ENCODE peak calls at places on chromosomes 2 and 18, in nine cellular contexts. T is body of pancreas, D is posterior cingulate gyrus, X is NCI-H460, P is AG08395, Z is HS-5, E is EL, G is cardiac fibroblast, W is WERI-Rb-1. O is an unnamed sample.

GRCh38 chr2:65402780-65403528 is 29.4 kb downstream of the SPRED2 start:
- DNase-seq in T (no peak), D (no peak), X (no peak), P (peak), Z (no peak), E (no peak), G (peak), W (no peak), O (no peak)

GRCh38 chr2:236657215-236657614 is 87.6 kb downstream of the ACKR3 start:
- DNase-seq in T (no peak), D (no peak), X (no peak), P (no peak), Z (no peak), E (no peak), G (no peak), W (no peak), O (no peak)

GRCh38 chr18:68665623-68666022 is 49.3 kb downstream of the TMX3 start:
- DNase-seq in T (no peak), D (no peak), X (no peak), P (no peak), Z (no peak), E (no peak), G (no peak), W (no peak), O (no peak)

GRCh38 chr2:165874445-165875039 is 79.0 kb downstream of the TTC21B start:
- DNase-seq in T (peak), D (no peak), X (peak), P (peak), Z (peak), E (peak), G (peak), W (no peak), O (peak)

GRCh38 chr2:96872591-96873349 is 2.9 kb upstream of the SEMA4C start:
- DNase-seq in T (peak), D (no peak), X (no peak), P (no peak), Z (no peak), E (peak), G (no peak), W (no peak), O (no peak)

GRCh38 chr2:59490994-59491393 is 1062.5 kb downstream of the BCL11A start:
- DNase-seq in T (no peak), D (no peak), X (no peak), P (no peak), Z (no peak), E (no peak), G (no peak), W (no peak), O (no peak)

GRCh38 chr2:241228081-241228859 is 39.8 kb downstream of the ANO7 start:
- DNase-seq in T (no peak), D (no peak), X (no peak), P (no peak), Z (no peak), E (no peak), G (peak), W (no peak), O (no peak)

GRCh38 chr2:127679680-127680361 is 4.5 kb upstream of the LIMS2 start:
- DNase-seq in T (no peak), D (no peak), X (no peak), P (no peak), Z (no peak), E (no peak), G (no peak), W (no peak), O (no peak)

GRCh38 chr2:240717681-240718581 is 26.3 kb downstream of the AQP12A start:
- DNase-seq in T (no peak), D (no peak), X (no peak), P (no peak), Z (no peak), E (no peak), G (no peak), W (no peak), O (no peak)

GRCh38 chr2:119859528-119859927 is 99.8 kb downstream of the PTPN4 start:
- DNase-seq in T (no peak), D (no peak), X (no peak), P (no peak), Z (no peak), E (no peak), G (no peak), W (no peak), O (no peak)

GRCh38 chr2:26317377-26318105 is 28.4 kb upstream of the SELENOI start:
- DNase-seq in T (no peak), D (no peak), X (no peak), P (no peak), Z (no peak), E (no peak), G (no peak), W (no peak), O (no peak)

GRCh38 chr2:191463790-191464189 is 214.1 kb upstream of the NABP1 start:
- DNase-seq in T (peak), D (no peak), X (no peak), P (no peak), Z (no peak), E (no peak), G (no peak), W (no peak), O (no peak)

GRCh38 chr2:60819155-60819862 is 62.1 kb upstream of the REL start:
- DNase-seq in T (peak), D (no peak), X (no peak), P (no peak), Z (no peak), E (no peak), G (no peak), W (no peak), O (no peak)

GRCh38 chr2:38215993-38216392 is 140.0 kb upstream of the CYP1B1 start:
- DNase-seq in T (no peak), D (no peak), X (peak), P (no peak), Z (no peak), E (no peak), G (peak), W (no peak), O (no peak)

GRCh38 chr2:201450910-201451329 is 338 bp downstream of the TRAK2 start:
- DNase-seq in T (no peak), D (no peak), X (no peak), P (peak), Z (no peak), E (no peak), G (no peak), W (peak), O (no peak)

GRCh38 chr2:237695201-237695780 is 67.9 kb downstream of the LRRFIP1 start:
- DNase-seq in T (no peak), D (no peak), X (peak), P (peak), Z (peak), E (peak), G (peak), W (no peak), O (no peak)

GRCh38 chr2:10370390-10370789 is 67.7 kb downstream of the HPCAL1 start:
- DNase-seq in T (no peak), D (no peak), X (no peak), P (no peak), Z (no peak), E (no peak), G (no peak), W (no peak), O (no peak)

GRCh38 chr2:39118786-39119499 is 1.9 kb downstream of the SOS1 start:
- DNase-seq in T (no peak), D (no peak), X (no peak), P (peak), Z (no peak), E (no peak), G (peak), W (no peak), O (peak)

GRCh38 chr2:8872821-8873432 is 35.5 kb upstream of the KIDINS220 start:
- DNase-seq in T (peak), D (no peak), X (peak), P (peak), Z (peak), E (peak), G (peak), W (no peak), O (peak)

GRCh38 chr2:49261021-49261538 is 106.8 kb upstream of the FSHR start:
- DNase-seq in T (no peak), D (no peak), X (no peak), P (no peak), Z (no peak), E (no peak), G (no peak), W (no peak), O (no peak)

GRCh38 chr18:35130236-35130635 is 89.0 kb downstream of the MAPRE2 start:
- DNase-seq in T (no peak), D (no peak), X (no peak), P (no peak), Z (no peak), E (no peak), G (no peak), W (no peak), O (no peak)

GRCh38 chr2:73588177-73588576 is 54.0 kb downstream of the NAT8 start:
- DNase-seq in T (no peak), D (no peak), X (no peak), P (no peak), Z (no peak), E (no peak), G (no peak), W (no peak), O (no peak)

GRCh38 chr2:75416420-75417342 is 144.1 kb downstream of the EVA1A start:
- DNase-seq in T (no peak), D (no peak), X (no peak), P (peak), Z (no peak), E (no peak), G (no peak), W (no peak), O (no peak)

GRCh38 chr18:23710946-23711345 is 21.7 kb downstream of the LAMA3 start:
- DNase-seq in T (no peak), D (no peak), X (no peak), P (no peak), Z (no peak), E (no peak), G (no peak), W (no peak), O (no peak)

GRCh38 chr2:172762554-172762953 is 26.9 kb downstream of the RAPGEF4 start:
- DNase-seq in T (no peak), D (no peak), X (no peak), P (no peak), Z (no peak), E (no peak), G (no peak), W (no peak), O (no peak)

GRCh38 chr2:166539340-166540162 is 45.5 kb upstream of the SCN7A start:
- DNase-seq in T (peak), D (peak), X (peak), P (peak), Z (peak), E (peak), G (peak), W (peak), O (peak)

GRCh38 chr2:102238039-102238756 is 51.4 kb downstream of the IL1RL2 start:
- DNase-seq in T (peak), D (no peak), X (peak), P (no peak), Z (no peak), E (peak), G (peak), W (no peak), O (no peak)